ENCODE peak calls at places on chromosomes 2 and 18, in nine cellular contexts. Y, B, V, F, P, M, O, W and H are unnamed samples.

GRCh38 chr18:75492897-75493296 is 65.4 kb upstream of the SMIM21 start:
- DNase-seq in P (no peak), F (no peak), B (no peak), O (no peak), M (no peak), Y (no peak), W (no peak), V (no peak), H (no peak)

GRCh38 chr2:867296-867695 is 83.4 kb upstream of the SNTG2 start:
- DNase-seq in O (no peak), P (no peak), V (no peak), F (no peak), B (no peak), M (no peak), Y (no peak), W (no peak), H (no peak)

GRCh38 chr18:40258298-40258697 is 1696.7 kb upstream of the PIK3C3 start:
- DNase-seq in W (no peak), P (no peak), F (no peak), V (no peak), O (no peak), Y (no peak), M (no peak), B (no peak), H (no peak)

GRCh38 chr18:627211-627610 is 30.2 kb upstream of the TYMS start:
- DNase-seq in Y (no peak), O (no peak), V (no peak), M (no peak), P (no peak), F (no peak), B (no peak), W (no peak), H (no peak)

GRCh38 chr18:8926464-8926863 is 176.0 kb upstream of the NDUFV2 start:
- DNase-seq in O (no peak), P (no peak), B (no peak), M (no peak), V (no peak), W (no peak), Y (no peak), F (no peak), H (no peak)

GRCh38 chr2:128640847-128641360 is 322.2 kb upstream of the HS6ST1 start:
- DNase-seq in B (peak; percentile 25), P (peak; percentile 43), O (peak; percentile 62), Y (no peak), F (no peak), M (no peak), V (no peak), W (no peak), H (no peak)

GRCh38 chr2:55885944-55886281 is 37.7 kb downstream of the EFEMP1 start:
- DNase-seq in F (no peak), O (no peak), B (no peak), Y (no peak), V (no peak), P (no peak), M (no peak), W (no peak), H (no peak)

GRCh38 chr2:96596596-96596995 is 41.5 kb downstream of the KANSL3 start:
- DNase-seq in B (no peak), O (no peak), V (no peak), F (no peak), W (no peak), M (no peak), Y (no peak), P (no peak), H (no peak)

GRCh38 chr2:215071676-215072075 is 66.8 kb downstream of the ABCA12 start:
- DNase-seq in M (no peak), Y (no peak), W (no peak), P (no peak), B (no peak), O (no peak), F (no peak), V (no peak), H (no peak)

GRCh38 chr2:227862741-227863588 is 8.5 kb upstream of the DAW1 start:
- DNase-seq in W (no peak), B (no peak), F (no peak), O (no peak), Y (no peak), V (peak; percentile 88), P (peak; percentile 79), M (no peak), H (no peak)

GRCh38 chr2:25356088-25356487 is 14.4 kb upstream of the DNMT3A start:
- DNase-seq in O (no peak), V (no peak), B (no peak), P (no peak), Y (no peak), M (no peak), W (no peak), F (no peak), H (no peak)

GRCh38 chr2:47321411-47322031 is 81.4 kb upstream of the MSH2 start:
- DNase-seq in Y (no peak), M (peak; percentile 10), V (no peak), P (no peak), O (peak; percentile 42), W (no peak), F (no peak), B (no peak), H (peak; percentile 37)

GRCh38 chr2:240447331-240447730 is 11.9 kb downstream of the GPC1 start:
- DNase-seq in Y (no peak), V (no peak), W (no peak), O (no peak), F (no peak), M (no peak), B (no peak), P (no peak), H (no peak)

GRCh38 chr2:240445961-240446538 is 10.6 kb downstream of the GPC1 start:
- DNase-seq in V (no peak), O (no peak), B (no peak), F (peak; percentile 17), W (no peak), M (no peak), P (no peak), Y (no peak), H (no peak)

GRCh38 chr2:240447934-240448333 is 12.5 kb downstream of the GPC1 start:
- DNase-seq in B (no peak), P (no peak), V (no peak), Y (no peak), M (no peak), O (no peak), F (no peak), W (no peak), H (no peak)

GRCh38 chr2:240448387-240449274 is 13.2 kb downstream of the GPC1 start:
- DNase-seq in O (no peak), F (no peak), M (no peak), B (no peak), W (no peak), Y (no peak), V (no peak), P (no peak), H (no peak)

DNA sequence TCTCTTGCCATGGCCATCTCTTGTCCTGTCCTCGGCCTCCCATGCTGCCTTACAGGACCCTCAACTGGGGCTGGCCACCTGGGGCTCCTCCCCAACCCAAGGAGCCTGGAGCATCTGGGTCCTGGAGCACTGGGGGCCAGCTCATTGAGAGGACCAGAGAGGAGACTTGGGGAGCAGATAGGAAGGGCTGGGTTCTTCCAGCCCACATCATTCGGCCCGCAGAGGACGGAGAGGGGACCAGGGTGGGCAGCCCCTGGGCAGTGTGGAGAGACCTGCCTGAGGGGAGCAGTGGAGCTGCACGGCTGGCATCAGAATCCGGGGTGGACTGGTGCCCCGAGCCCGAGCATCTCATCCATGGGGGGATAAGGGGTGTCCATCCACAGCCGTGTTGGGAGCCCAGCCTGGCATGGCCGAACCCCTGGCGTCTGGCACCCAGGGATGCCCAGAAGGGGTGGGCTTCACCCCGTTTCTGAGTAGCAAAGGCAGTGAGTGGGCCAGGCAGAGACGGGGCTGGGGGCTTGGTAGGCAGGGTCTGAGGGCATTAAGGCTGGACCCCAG is 11.2 kb downstream of the GPC1 start:
- DNase-seq in W (no peak), F (peak; percentile 15), Y (no peak), V (no peak), B (no peak), M (no peak), P (no peak), O (no peak), H (no peak)
- TF ChIP-seq CTCF in W (no peak), F (no peak), Y (no peak), V (no peak), B (no peak), M (no peak), P (no peak), O (no peak), H (no peak)

GRCh38 chr2:144546933-144547332 is 27.0 kb upstream of the ZEB2 start:
- DNase-seq in B (no peak), P (no peak), O (no peak), Y (no peak), F (peak; percentile 29), W (no peak), V (no peak), M (no peak), H (no peak)
- H3K4me3 ChIP-seq in B (no peak overlapping the region), P (no peak overlapping the region), O (no peak overlapping the region), Y (no peak overlapping the region), F (no peak overlapping the region), W (no peak overlapping the region), V (no peak overlapping the region), M (no peak overlapping the region), H (no peak overlapping the region)

DNA sequence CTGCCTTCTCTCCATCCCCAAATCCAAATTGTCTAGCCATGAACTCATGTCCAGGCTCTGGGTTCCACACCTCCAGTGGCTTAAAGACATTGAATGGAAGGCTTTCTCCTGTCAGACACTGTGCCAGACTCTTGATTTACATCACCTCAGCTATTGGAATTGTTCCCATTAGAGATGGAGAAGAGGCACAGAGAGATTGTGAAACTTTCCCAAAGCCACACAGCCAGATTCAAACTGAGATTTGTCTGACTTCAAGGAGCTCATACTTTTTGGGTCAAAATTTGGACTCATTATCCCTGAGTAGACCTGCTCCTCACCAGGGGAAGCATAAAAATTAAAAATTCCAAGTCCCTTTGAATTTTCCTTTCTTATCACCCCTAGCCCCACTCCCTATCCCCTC is 18.9 kb upstream of the MYO3B start:
- DNase-seq in Y (no peak), B (no peak), W (no peak), M (no peak), P (no peak), O (no peak), V (no peak), F (no peak), H (no peak)
- H3K4me1 ChIP-seq in Y (peaks cover 14% of the 10 kb centered on the region), B (no peaks in the 10 kb centered on the region), W (peaks cover 13% of the 10 kb centered on the region), M (peaks cover 5% of the 10 kb centered on the region), P (peaks cover 14% of the 10 kb centered on the region), O (no peaks in the 10 kb centered on the region), V (peaks cover 47% of the 10 kb centered on the region), F (no peaks in the 10 kb centered on the region), H (peaks cover 9% of the 10 kb centered on the region)

DNA sequence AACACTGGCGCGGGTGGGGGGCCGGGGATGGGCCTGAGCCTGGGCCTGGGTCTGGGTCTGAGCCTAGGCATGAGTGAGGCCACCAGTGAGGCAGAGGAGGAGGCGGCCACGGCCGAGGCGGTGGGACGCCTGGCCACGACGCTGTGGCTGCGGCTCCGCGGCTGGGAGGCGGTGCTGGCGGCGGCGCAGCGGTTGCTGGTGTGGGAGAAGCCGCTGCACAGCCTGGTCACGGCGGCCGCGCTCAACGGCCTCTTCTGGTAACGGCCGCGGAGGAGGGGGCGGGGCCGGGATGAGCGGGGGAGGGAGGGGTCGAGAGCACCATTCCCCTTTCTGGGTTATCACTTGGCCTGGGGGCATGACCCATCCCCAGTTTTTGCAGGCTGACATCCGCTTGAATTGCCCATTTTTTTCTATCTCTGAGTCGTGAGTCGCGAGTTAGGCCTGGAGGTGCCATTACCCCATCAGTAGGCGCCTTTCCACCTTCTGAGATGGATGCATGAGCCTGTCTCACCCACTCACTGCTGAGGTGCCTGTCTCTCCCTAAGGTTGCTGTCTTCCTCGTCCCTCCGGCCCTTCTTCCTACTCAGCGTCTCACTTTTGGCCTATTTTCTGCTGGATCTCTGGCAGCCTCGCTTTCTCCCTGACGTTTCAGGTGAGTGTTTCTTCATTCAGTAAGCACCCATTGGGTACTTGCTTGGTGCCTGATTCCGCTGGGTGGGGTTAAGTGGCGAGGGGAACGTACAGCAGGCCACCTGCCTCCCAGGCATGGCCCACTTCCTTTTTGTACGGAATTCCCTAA is 501 bp downstream of the RETREG2 start:
- DNase-seq in W (peak; percentile 43), F (peak; percentile 71), B (no peak), V (peak; percentile 21), P (peak; percentile 60), M (peak; percentile 73), O (peak; percentile 94), Y (peak; percentile 60), H (peak; percentile 57)
- TF ChIP-seq CTCF in W (no peak), F (no peak), B (no peak), V (no peak), P (no peak), M (no peak), O (no peak), Y (no peak), H (no peak)